ENCODE peak calls at places on chromosomes 7 and 10, in eight cellular contexts. One of them, this sample, is unnamed.
A peak's percentile ranks its signal among the peaks of the same experiment; 100 is the strongest.

GRCh38 chr10:80664071-80664680 is 126.5 kb downstream of the SH2D4B start:
- DNase-seq in pancreas: peak; percentile 64
- DNase-seq in colonic mucosa: peak; percentile 88
- DNase-seq in gastrocnemius medialis: peak; percentile 20
- DNase-seq in CD8-positive, alpha-beta T cell: peak; percentile 30
- DNase-seq in heart left ventricle: peak; percentile 70
- DNase-seq in RWPE2: no peak
- DNase-seq in IMR-90: peak; percentile 33
- DNase-seq in this sample: peak; percentile 78

GRCh38 chr7:36602975-36603887 is 121.1 kb downstream of the AOAH start:
- DNase-seq in CD8-positive, alpha-beta T cell: no peak
- DNase-seq in IMR-90: no peak
- DNase-seq in RWPE2: no peak
- DNase-seq in heart left ventricle: no peak
- DNase-seq in gastrocnemius medialis: no peak
- DNase-seq in pancreas: no peak
- DNase-seq in colonic mucosa: no peak
- DNase-seq in this sample: no peak

GRCh38 chr10:22174442-22174841 is 43.4 kb downstream of the EBLN1 start:
- DNase-seq in RWPE2: no peak
- DNase-seq in IMR-90: no peak
- DNase-seq in gastrocnemius medialis: no peak
- DNase-seq in colonic mucosa: no peak
- DNase-seq in CD8-positive, alpha-beta T cell: no peak
- DNase-seq in pancreas: no peak
- DNase-seq in heart left ventricle: no peak
- DNase-seq in this sample: no peak

GRCh38 chr7:103141753-103142404 is 7.0 kb downstream of the NAPEPLD start:
- DNase-seq in IMR-90: no peak
- DNase-seq in colonic mucosa: peak; percentile 43
- DNase-seq in pancreas: no peak
- DNase-seq in heart left ventricle: no peak
- DNase-seq in CD8-positive, alpha-beta T cell: no peak
- DNase-seq in gastrocnemius medialis: no peak
- DNase-seq in RWPE2: no peak
- DNase-seq in this sample: no peak

GRCh38 chr7:155577509-155577905 is 31.1 kb upstream of the CNPY1 start:
- DNase-seq in IMR-90: no peak
- DNase-seq in pancreas: no peak
- DNase-seq in gastrocnemius medialis: no peak
- DNase-seq in colonic mucosa: no peak
- DNase-seq in heart left ventricle: no peak
- DNase-seq in RWPE2: no peak
- DNase-seq in CD8-positive, alpha-beta T cell: no peak
- DNase-seq in this sample: no peak

GRCh38 chr7:132412435-132412834 is 163.8 kb downstream of the PLXNA4 start:
- DNase-seq in gastrocnemius medialis: no peak
- DNase-seq in heart left ventricle: no peak
- DNase-seq in pancreas: no peak
- DNase-seq in colonic mucosa: no peak
- DNase-seq in IMR-90: no peak
- DNase-seq in RWPE2: no peak
- DNase-seq in CD8-positive, alpha-beta T cell: no peak
- DNase-seq in this sample: no peak

GRCh38 chr7:98250789-98251188 is 1.2 kb downstream of the TECPR1 start:
- DNase-seq in pancreas: no peak
- DNase-seq in gastrocnemius medialis: no peak
- DNase-seq in RWPE2: no peak
- DNase-seq in heart left ventricle: no peak
- DNase-seq in colonic mucosa: peak; percentile 32
- DNase-seq in IMR-90: no peak
- DNase-seq in CD8-positive, alpha-beta T cell: peak; percentile 67
- DNase-seq in this sample: no peak

GRCh38 chr7:44665531-44666213 is 59.2 kb downstream of the OGDH start:
- DNase-seq in pancreas: no peak
- DNase-seq in gastrocnemius medialis: peak; percentile 6
- DNase-seq in heart left ventricle: no peak
- DNase-seq in CD8-positive, alpha-beta T cell: no peak
- DNase-seq in RWPE2: no peak
- DNase-seq in colonic mucosa: no peak
- DNase-seq in IMR-90: peak; percentile 76
- DNase-seq in this sample: no peak

GRCh38 chr7:47549916-47550315 is 32.0 kb downstream of the TNS3 start:
- DNase-seq in heart left ventricle: no peak
- DNase-seq in RWPE2: no peak
- DNase-seq in IMR-90: no peak
- DNase-seq in CD8-positive, alpha-beta T cell: no peak
- DNase-seq in colonic mucosa: no peak
- DNase-seq in gastrocnemius medialis: no peak
- DNase-seq in pancreas: no peak
- DNase-seq in this sample: no peak

GRCh38 chr7:137006293-137006692 is 137.8 kb downstream of the CHRM2 start:
- DNase-seq in colonic mucosa: no peak
- DNase-seq in IMR-90: peak; percentile 87
- DNase-seq in heart left ventricle: peak; percentile 31
- DNase-seq in CD8-positive, alpha-beta T cell: no peak
- DNase-seq in RWPE2: no peak
- DNase-seq in pancreas: no peak
- DNase-seq in gastrocnemius medialis: no peak
- DNase-seq in this sample: no peak

GRCh38 chr7:70052691-70053090 is 454.4 kb downstream of the AUTS2 start:
- DNase-seq in RWPE2: no peak
- DNase-seq in heart left ventricle: no peak
- DNase-seq in gastrocnemius medialis: no peak
- DNase-seq in pancreas: no peak
- DNase-seq in CD8-positive, alpha-beta T cell: no peak
- DNase-seq in IMR-90: no peak
- DNase-seq in colonic mucosa: no peak
- DNase-seq in this sample: no peak

GRCh38 chr7:122584852-122585251 is 114.1 kb downstream of the RNF133 start:
- DNase-seq in gastrocnemius medialis: no peak
- DNase-seq in RWPE2: no peak
- DNase-seq in colonic mucosa: no peak
- DNase-seq in CD8-positive, alpha-beta T cell: no peak
- DNase-seq in IMR-90: no peak
- DNase-seq in heart left ventricle: no peak
- DNase-seq in pancreas: no peak
- DNase-seq in this sample: no peak

GRCh38 chr7:82413237-82413636 is 30.3 kb downstream of the CACNA2D1 start:
- DNase-seq in RWPE2: no peak
- DNase-seq in colonic mucosa: no peak
- DNase-seq in heart left ventricle: peak; percentile 17
- DNase-seq in gastrocnemius medialis: no peak
- DNase-seq in pancreas: no peak
- DNase-seq in CD8-positive, alpha-beta T cell: no peak
- DNase-seq in IMR-90: no peak
- DNase-seq in this sample: no peak

GRCh38 chr7:45148653-45148973 is 9.0 kb upstream of the RAMP3 start:
- DNase-seq in heart left ventricle: no peak
- DNase-seq in pancreas: no peak
- DNase-seq in colonic mucosa: no peak
- DNase-seq in IMR-90: no peak
- DNase-seq in RWPE2: no peak
- DNase-seq in gastrocnemius medialis: peak; percentile 8
- DNase-seq in CD8-positive, alpha-beta T cell: no peak
- DNase-seq in this sample: no peak

GRCh38 chr7:74289660-74290589 is 718 bp downstream of the CLIP2 start:
- DNase-seq in pancreas: peak; percentile 43
- DNase-seq in IMR-90: no peak
- DNase-seq in CD8-positive, alpha-beta T cell: peak; percentile 63
- DNase-seq in gastrocnemius medialis: no peak
- DNase-seq in colonic mucosa: peak; percentile 73
- DNase-seq in heart left ventricle: peak; percentile 46
- DNase-seq in RWPE2: no peak
- DNase-seq in this sample: peak; percentile 81

GRCh38 chr10:118694848-118695247 is 59.9 kb downstream of the CACUL1 start:
- DNase-seq in colonic mucosa: no peak
- DNase-seq in heart left ventricle: no peak
- DNase-seq in pancreas: no peak
- DNase-seq in IMR-90: peak; percentile 86
- DNase-seq in CD8-positive, alpha-beta T cell: no peak
- DNase-seq in gastrocnemius medialis: no peak
- DNase-seq in RWPE2: no peak
- DNase-seq in this sample: no peak

GRCh38 chr7:115299379-115300038 is 377.6 kb downstream of the MDFIC start:
- DNase-seq in colonic mucosa: no peak
- DNase-seq in CD8-positive, alpha-beta T cell: no peak
- DNase-seq in gastrocnemius medialis: no peak
- DNase-seq in heart left ventricle: no peak
- DNase-seq in IMR-90: no peak
- DNase-seq in RWPE2: no peak
- DNase-seq in pancreas: no peak
- DNase-seq in this sample: no peak

GRCh38 chr7:24574365-24574764 is 1.1 kb downstream of the PALS2 start:
- DNase-seq in RWPE2: no peak
- DNase-seq in heart left ventricle: no peak
- DNase-seq in CD8-positive, alpha-beta T cell: no peak
- DNase-seq in colonic mucosa: no peak
- DNase-seq in gastrocnemius medialis: no peak
- DNase-seq in pancreas: no peak
- DNase-seq in IMR-90: peak; percentile 18
- DNase-seq in this sample: no peak

GRCh38 chr7:1936531-1937251 is 266.6 kb downstream of the ELFN1 start:
- DNase-seq in IMR-90: no peak
- DNase-seq in RWPE2: no peak
- DNase-seq in CD8-positive, alpha-beta T cell: no peak
- DNase-seq in colonic mucosa: no peak
- DNase-seq in heart left ventricle: no peak
- DNase-seq in pancreas: no peak
- DNase-seq in gastrocnemius medialis: no peak
- DNase-seq in this sample: peak; percentile 61

GRCh38 chr10:30284860-30285594 is 64.1 kb downstream of the MTPAP start:
- DNase-seq in RWPE2: no peak
- DNase-seq in IMR-90: no peak
- DNase-seq in pancreas: no peak
- DNase-seq in colonic mucosa: no peak
- DNase-seq in CD8-positive, alpha-beta T cell: no peak
- DNase-seq in gastrocnemius medialis: no peak
- DNase-seq in heart left ventricle: no peak
- DNase-seq in this sample: no peak
- H3K27ac ChIP-seq in RWPE2: no peak overlapping the region
- H3K27ac ChIP-seq in IMR-90: no peak overlapping the region
- H3K27ac ChIP-seq in pancreas: no peak overlapping the region
- H3K27ac ChIP-seq in colonic mucosa: peak overlapping the region; percentile 27
- H3K27ac ChIP-seq in CD8-positive, alpha-beta T cell: no peak overlapping the region
- H3K27ac ChIP-seq in gastrocnemius medialis: no peak overlapping the region
- H3K27ac ChIP-seq in heart left ventricle: no peak overlapping the region
- H3K27ac ChIP-seq in this sample: no peak overlapping the region

DNA sequence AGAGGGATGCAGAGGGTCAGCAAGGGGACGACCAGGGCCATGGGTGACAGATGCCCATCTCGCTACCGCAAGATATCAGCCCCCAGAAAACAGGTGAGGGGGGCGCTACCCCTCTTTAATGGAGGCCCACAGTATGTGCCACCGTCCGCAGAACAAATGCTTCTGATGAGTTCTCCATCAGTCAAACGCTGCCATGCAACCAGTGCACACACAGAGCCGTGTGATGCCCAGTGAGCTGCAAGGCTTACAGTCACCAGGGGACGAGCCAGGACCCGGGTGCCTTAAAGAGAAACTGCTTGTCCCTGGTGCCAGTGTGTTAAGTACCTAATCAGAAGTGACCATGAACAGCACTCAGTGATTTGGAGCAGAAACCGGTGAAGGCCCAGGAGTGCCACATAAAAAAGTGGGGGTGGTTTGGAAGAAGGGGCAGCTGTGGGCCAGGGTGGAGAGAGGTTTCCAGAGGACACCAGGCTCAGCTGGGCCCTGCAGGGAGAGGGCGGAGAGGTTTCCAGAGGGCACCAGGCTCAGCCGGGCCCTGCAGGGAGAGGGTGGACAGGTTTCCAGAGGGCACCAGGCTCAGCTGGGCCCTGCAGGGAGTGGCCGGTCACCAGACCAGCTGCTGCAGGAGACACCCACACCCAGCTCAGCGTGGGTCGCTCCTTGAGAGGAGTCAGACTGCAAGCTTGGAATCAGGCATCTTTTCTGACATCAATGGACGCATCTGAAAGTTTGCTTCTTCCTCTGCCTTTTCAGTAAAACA is 50.9 kb downstream of the TCERG1L start:
- DNase-seq in heart left ventricle: no peak
- DNase-seq in pancreas: no peak
- DNase-seq in CD8-positive, alpha-beta T cell: no peak
- DNase-seq in colonic mucosa: no peak
- DNase-seq in RWPE2: no peak
- DNase-seq in IMR-90: no peak
- DNase-seq in gastrocnemius medialis: no peak
- DNase-seq in this sample: no peak
- H3K9me3 ChIP-seq in heart left ventricle: no peaks in the 10 kb centered on the region
- H3K9me3 ChIP-seq in pancreas: no peaks in the 10 kb centered on the region
- H3K9me3 ChIP-seq in CD8-positive, alpha-beta T cell: no peaks in the 10 kb centered on the region
- H3K9me3 ChIP-seq in colonic mucosa: no peaks in the 10 kb centered on the region
- H3K9me3 ChIP-seq in RWPE2: no peaks in the 10 kb centered on the region
- H3K9me3 ChIP-seq in IMR-90: peaks cover 47% of the 10 kb centered on the region
- H3K9me3 ChIP-seq in gastrocnemius medialis: no peaks in the 10 kb centered on the region
- H3K9me3 ChIP-seq in this sample: no peaks in the 10 kb centered on the region

GRCh38 chr10:79156334-79157274 is 87.8 kb downstream of the ZMIZ1 start:
- DNase-seq in heart left ventricle: no peak
- DNase-seq in gastrocnemius medialis: no peak
- DNase-seq in CD8-positive, alpha-beta T cell: no peak
- DNase-seq in pancreas: no peak
- DNase-seq in RWPE2: no peak
- DNase-seq in colonic mucosa: no peak
- DNase-seq in IMR-90: no peak
- DNase-seq in this sample: no peak

GRCh38 chr10:79158402-79159097 is 89.8 kb downstream of the ZMIZ1 start:
- DNase-seq in CD8-positive, alpha-beta T cell: no peak
- DNase-seq in heart left ventricle: no peak
- DNase-seq in pancreas: no peak
- DNase-seq in colonic mucosa: no peak
- DNase-seq in IMR-90: no peak
- DNase-seq in RWPE2: no peak
- DNase-seq in gastrocnemius medialis: no peak
- DNase-seq in this sample: no peak

GRCh38 chr10:79159141-79159619 is 90.4 kb downstream of the ZMIZ1 start:
- DNase-seq in RWPE2: no peak
- DNase-seq in pancreas: no peak
- DNase-seq in IMR-90: peak; percentile 83
- DNase-seq in heart left ventricle: no peak
- DNase-seq in gastrocnemius medialis: no peak
- DNase-seq in colonic mucosa: no peak
- DNase-seq in CD8-positive, alpha-beta T cell: no peak
- DNase-seq in this sample: no peak

GRCh38 chr10:79159785-79160184 is 91.0 kb downstream of the ZMIZ1 start:
- DNase-seq in RWPE2: no peak
- DNase-seq in heart left ventricle: peak; percentile 79
- DNase-seq in colonic mucosa: no peak
- DNase-seq in CD8-positive, alpha-beta T cell: no peak
- DNase-seq in IMR-90: peak; percentile 68
- DNase-seq in pancreas: no peak
- DNase-seq in gastrocnemius medialis: no peak
- DNase-seq in this sample: no peak

GRCh38 chr10:79158004-79158340 is 89.2 kb downstream of the ZMIZ1 start:
- DNase-seq in CD8-positive, alpha-beta T cell: no peak
- DNase-seq in colonic mucosa: no peak
- DNase-seq in gastrocnemius medialis: no peak
- DNase-seq in IMR-90: no peak
- DNase-seq in RWPE2: no peak
- DNase-seq in heart left ventricle: no peak
- DNase-seq in pancreas: no peak
- DNase-seq in this sample: no peak
- H3K27ac ChIP-seq in CD8-positive, alpha-beta T cell: no peak overlapping the region
- H3K27ac ChIP-seq in colonic mucosa: no peak overlapping the region
- H3K27ac ChIP-seq in gastrocnemius medialis: peak overlapping the region; percentile 89
- H3K27ac ChIP-seq in IMR-90: peak overlapping the region; percentile 93
- H3K27ac ChIP-seq in RWPE2: peak overlapping the region; percentile 60
- H3K27ac ChIP-seq in heart left ventricle: peak overlapping the region; percentile 72
- H3K27ac ChIP-seq in pancreas: peak overlapping the region; percentile 62
- H3K27ac ChIP-seq in this sample: peak overlapping the region; percentile 92

GRCh38 chr10:33091186-33091585 is 133.2 kb upstream of the ITGB1 start:
- DNase-seq in pancreas: no peak
- DNase-seq in IMR-90: no peak
- DNase-seq in RWPE2: no peak
- DNase-seq in heart left ventricle: no peak
- DNase-seq in gastrocnemius medialis: no peak
- DNase-seq in CD8-positive, alpha-beta T cell: no peak
- DNase-seq in colonic mucosa: no peak
- DNase-seq in this sample: no peak
- H3K9me3 ChIP-seq in pancreas: no peaks in the 10 kb centered on the region
- H3K9me3 ChIP-seq in IMR-90: no peaks in the 10 kb centered on the region
- H3K9me3 ChIP-seq in RWPE2: no peaks in the 10 kb centered on the region
- H3K9me3 ChIP-seq in heart left ventricle: no peaks in the 10 kb centered on the region
- H3K9me3 ChIP-seq in gastrocnemius medialis: no peaks in the 10 kb centered on the region
- H3K9me3 ChIP-seq in CD8-positive, alpha-beta T cell: no peaks in the 10 kb centered on the region
- H3K9me3 ChIP-seq in colonic mucosa: no peaks in the 10 kb centered on the region
- H3K9me3 ChIP-seq in this sample: peaks cover 4% of the 10 kb centered on the region

This sample was measured in kidney.